ENCODE peak calls at places on chromosomes 4 and X, in five cellular contexts. One of them, this sample, is unnamed.

GRCh38 chr4:30847157-30847556 is 127.0 kb downstream of the PCDH7 start:
- DNase-seq in stimulated activated CD8-positive, alpha-beta memory T cell treated with anti-CD3 and anti-CD28 coated beads, Interleukin-4, amount 100 ng/mL, for 48 hours: no peak
- DNase-seq in AG09309: no peak
- DNase-seq in H4: peak
- DNase-seq in cardiac fibroblast: no peak
- DNase-seq in this sample: no peak

GRCh38 chrX:69600182-69600581 is 15.7 kb upstream of the EDA start:
- DNase-seq in stimulated activated CD8-positive, alpha-beta memory T cell treated with anti-CD3 and anti-CD28 coated beads, Interleukin-4, amount 100 ng/mL, for 48 hours: no peak
- DNase-seq in cardiac fibroblast: no peak
- DNase-seq in AG09309: no peak
- DNase-seq in H4: no peak
- DNase-seq in this sample: no peak

GRCh38 chr4:24104173-24104572 is 214.3 kb upstream of the PPARGC1A start:
- DNase-seq in AG09309: no peak
- DNase-seq in H4: no peak
- DNase-seq in stimulated activated CD8-positive, alpha-beta memory T cell treated with anti-CD3 and anti-CD28 coated beads, Interleukin-4, amount 100 ng/mL, for 48 hours: no peak
- DNase-seq in cardiac fibroblast: peak
- DNase-seq in this sample: no peak

GRCh38 chr4:41222259-41222658 is 7.9 kb upstream of the APBB2 start:
- DNase-seq in H4: no peak
- DNase-seq in cardiac fibroblast: no peak
- DNase-seq in AG09309: no peak
- DNase-seq in stimulated activated CD8-positive, alpha-beta memory T cell treated with anti-CD3 and anti-CD28 coated beads, Interleukin-4, amount 100 ng/mL, for 48 hours: no peak
- DNase-seq in this sample: no peak

GRCh38 chr4:176841730-176842129 is 49.0 kb upstream of the VEGFC start:
- DNase-seq in cardiac fibroblast: peak
- DNase-seq in stimulated activated CD8-positive, alpha-beta memory T cell treated with anti-CD3 and anti-CD28 coated beads, Interleukin-4, amount 100 ng/mL, for 48 hours: no peak
- DNase-seq in AG09309: no peak
- DNase-seq in H4: no peak
- DNase-seq in this sample: peak

GRCh38 chrX:129000797-129001196 is 522.5 kb downstream of the SMARCA1 start:
- DNase-seq in AG09309: no peak
- DNase-seq in stimulated activated CD8-positive, alpha-beta memory T cell treated with anti-CD3 and anti-CD28 coated beads, Interleukin-4, amount 100 ng/mL, for 48 hours: no peak
- DNase-seq in cardiac fibroblast: no peak
- DNase-seq in H4: no peak
- DNase-seq in this sample: no peak

GRCh38 chr4:67531349-67531748 is 14.0 kb downstream of the CENPC start:
- DNase-seq in stimulated activated CD8-positive, alpha-beta memory T cell treated with anti-CD3 and anti-CD28 coated beads, Interleukin-4, amount 100 ng/mL, for 48 hours: no peak
- DNase-seq in H4: no peak
- DNase-seq in cardiac fibroblast: no peak
- DNase-seq in AG09309: no peak
- DNase-seq in this sample: no peak

GRCh38 chrX:101932249-101932570 is 383 bp upstream of the ZMAT1 start:
- DNase-seq in stimulated activated CD8-positive, alpha-beta memory T cell treated with anti-CD3 and anti-CD28 coated beads, Interleukin-4, amount 100 ng/mL, for 48 hours: no peak
- DNase-seq in AG09309: no peak
- DNase-seq in H4: no peak
- DNase-seq in cardiac fibroblast: no peak
- DNase-seq in this sample: no peak

GRCh38 chr4:139054791-139055376 is 39.3 kb downstream of the NOCT start:
- DNase-seq in cardiac fibroblast: peak
- DNase-seq in stimulated activated CD8-positive, alpha-beta memory T cell treated with anti-CD3 and anti-CD28 coated beads, Interleukin-4, amount 100 ng/mL, for 48 hours: no peak
- DNase-seq in AG09309: no peak
- DNase-seq in H4: no peak
- DNase-seq in this sample: no peak

GRCh38 chr4:115323106-115323684 is 209.8 kb upstream of the NDST4 start:
- DNase-seq in cardiac fibroblast: no peak
- DNase-seq in stimulated activated CD8-positive, alpha-beta memory T cell treated with anti-CD3 and anti-CD28 coated beads, Interleukin-4, amount 100 ng/mL, for 48 hours: no peak
- DNase-seq in H4: peak
- DNase-seq in AG09309: no peak
- DNase-seq in this sample: no peak

GRCh38 chr4:52837716-52838558 is 24.2 kb upstream of the RASL11B start:
- DNase-seq in AG09309: peak
- DNase-seq in stimulated activated CD8-positive, alpha-beta memory T cell treated with anti-CD3 and anti-CD28 coated beads, Interleukin-4, amount 100 ng/mL, for 48 hours: no peak
- DNase-seq in cardiac fibroblast: peak
- DNase-seq in H4: peak
- DNase-seq in this sample: no peak

GRCh38 chrX:32894679-32895078 is 316.7 kb downstream of the DMD start:
- DNase-seq in AG09309: no peak
- DNase-seq in stimulated activated CD8-positive, alpha-beta memory T cell treated with anti-CD3 and anti-CD28 coated beads, Interleukin-4, amount 100 ng/mL, for 48 hours: no peak
- DNase-seq in cardiac fibroblast: no peak
- DNase-seq in H4: no peak
- DNase-seq in this sample: no peak

GRCh38 chr4:169163495-169163894 is 107.3 kb downstream of the SH3RF1 start:
- DNase-seq in H4: no peak
- DNase-seq in stimulated activated CD8-positive, alpha-beta memory T cell treated with anti-CD3 and anti-CD28 coated beads, Interleukin-4, amount 100 ng/mL, for 48 hours: no peak
- DNase-seq in cardiac fibroblast: no peak
- DNase-seq in AG09309: no peak
- DNase-seq in this sample: no peak

GRCh38 chr4:156638925-156639605 is 332.5 kb downstream of the PDGFC start:
- DNase-seq in AG09309: no peak
- DNase-seq in cardiac fibroblast: peak
- DNase-seq in stimulated activated CD8-positive, alpha-beta memory T cell treated with anti-CD3 and anti-CD28 coated beads, Interleukin-4, amount 100 ng/mL, for 48 hours: no peak
- DNase-seq in H4: no peak
- DNase-seq in this sample: peak

GRCh38 chrX:68409154-68409553 is 24.1 kb downstream of the OPHN1 start:
- DNase-seq in stimulated activated CD8-positive, alpha-beta memory T cell treated with anti-CD3 and anti-CD28 coated beads, Interleukin-4, amount 100 ng/mL, for 48 hours: no peak
- DNase-seq in AG09309: no peak
- DNase-seq in cardiac fibroblast: peak
- DNase-seq in H4: no peak
- DNase-seq in this sample: no peak

GRCh38 chr4:94127707-94128328 is 79.8 kb upstream of the SMARCAD1 start:
- DNase-seq in cardiac fibroblast: peak
- DNase-seq in H4: peak
- DNase-seq in stimulated activated CD8-positive, alpha-beta memory T cell treated with anti-CD3 and anti-CD28 coated beads, Interleukin-4, amount 100 ng/mL, for 48 hours: no peak
- DNase-seq in AG09309: no peak
- DNase-seq in this sample: peak

GRCh38 chr4:113972781-113973180 is 6.7 kb downstream of the ARSJ start:
- DNase-seq in H4: no peak
- DNase-seq in stimulated activated CD8-positive, alpha-beta memory T cell treated with anti-CD3 and anti-CD28 coated beads, Interleukin-4, amount 100 ng/mL, for 48 hours: no peak
- DNase-seq in AG09309: no peak
- DNase-seq in cardiac fibroblast: no peak
- DNase-seq in this sample: no peak

GRCh38 chr4:3346146-3346545 is 53.3 kb downstream of the RGS12 start:
- DNase-seq in cardiac fibroblast: peak
- DNase-seq in AG09309: peak
- DNase-seq in H4: peak
- DNase-seq in stimulated activated CD8-positive, alpha-beta memory T cell treated with anti-CD3 and anti-CD28 coated beads, Interleukin-4, amount 100 ng/mL, for 48 hours: no peak
- DNase-seq in this sample: peak

This sample was measured in non-pigmented ciliary epithelial cell.